ENCODE peak calls at places on chromosomes 4 and X, in six cellular contexts. R, M, X, J, A and P are unnamed samples.

GRCh38 chrX:74371399-74371798 is 49.9 kb upstream of the SLC16A2 start:
- DNase-seq in X (no peak), A (no peak), M (no peak), J (peak; percentile 26), R (no peak), P (no peak)

GRCh38 chrX:31371956-31372355 is 300.1 kb upstream of the FTHL17 start:
- DNase-seq in A (no peak), J (no peak), R (peak; percentile 38), M (no peak), X (no peak), P (no peak)

GRCh38 chr4:15149842-15150592 is 147.7 kb downstream of the CPEB2 start:
- DNase-seq in J (peak; percentile 89), X (peak; percentile 88), M (peak; percentile 86), A (peak; percentile 66), R (peak; percentile 87), P (peak; percentile 55)

GRCh38 chr4:40255722-40256281 is 59.0 kb downstream of the RHOH start:
- DNase-seq in R (no peak), M (no peak), A (no peak), J (peak; percentile 95), X (no peak), P (no peak)

GRCh38 chr4:93066746-93067145 is 761.8 kb upstream of the ATOH1 start:
- DNase-seq in M (no peak), R (no peak), J (no peak), X (no peak), A (no peak), P (no peak)

GRCh38 chrX:31497086-31497485 is 425.2 kb upstream of the FTHL17 start:
- DNase-seq in A (no peak), M (no peak), J (peak; percentile 42), X (no peak), R (no peak), P (no peak)

GRCh38 chrX:38811515-38812239 is 10.4 kb downstream of the MID1IP1 start:
- DNase-seq in A (no peak), R (peak; percentile 35), J (peak; percentile 9), M (no peak), X (no peak), P (no peak)

GRCh38 chr4:83107636-83108035 is 6.9 kb downstream of the PLAC8 start:
- DNase-seq in M (no peak), R (no peak), A (no peak), X (no peak), J (no peak), P (no peak)

GRCh38 chr4:69714086-69714485 is 46.3 kb downstream of the SULT1B1 start:
- DNase-seq in A (no peak), R (no peak), M (no peak), X (no peak), J (no peak), P (no peak)

GRCh38 chrX:41799661-41800060 is 75.7 kb downstream of the GPR82 start:
- DNase-seq in A (no peak), J (no peak), R (no peak), X (no peak), M (no peak), P (no peak)

GRCh38 chr4:87132035-87132434 is 88.4 kb downstream of the KLHL8 start:
- DNase-seq in J (no peak), X (no peak), R (no peak), M (no peak), A (no peak), P (no peak)

GRCh38 chr4:85565761-85566480 is 91.0 kb downstream of the ARHGAP24 start:
- DNase-seq in R (no peak), X (no peak), M (no peak), J (peak; percentile 80), A (no peak), P (no peak)

GRCh38 chr4:84582302-84582987 is 482 bp upstream of the CDS1 start:
- DNase-seq in R (peak; percentile 98), J (peak; percentile 75), X (peak; percentile 96), M (peak; percentile 83), A (peak; percentile 94), P (peak; percentile 90)

GRCh38 chr4:125268065-125268755 is 46.5 kb upstream of the FAT4 start:
- DNase-seq in J (peak; percentile 72), R (no peak), X (no peak), A (no peak), M (no peak), P (no peak)

GRCh38 chr4:4735870-4736269 is 123.6 kb upstream of the MSX1 start:
- DNase-seq in X (no peak), J (peak; percentile 23), R (no peak), A (no peak), M (no peak), P (peak; percentile 63)

GRCh38 chr4:6208416-6208815 is 8.1 kb upstream of the JAKMIP1 start:
- DNase-seq in J (no peak), R (no peak), A (no peak), M (no peak), X (no peak), P (no peak)

GRCh38 chr4:110099638-110100037 is 98.8 kb downstream of the ELOVL6 start:
- DNase-seq in X (no peak), A (no peak), J (no peak), M (no peak), R (no peak), P (no peak)
- H3K4me1 ChIP-seq in X (no peaks in the 10 kb centered on the region), A (no peaks in the 10 kb centered on the region), J (peaks cover 2% of the 10 kb centered on the region), M (no peaks in the 10 kb centered on the region), R (no peaks in the 10 kb centered on the region), P (no peaks in the 10 kb centered on the region)

GRCh38 chrX:107716816-107717700 is 58.5 kb downstream of the TSC22D3 start:
- DNase-seq in R (peak; percentile 86), A (peak; percentile 92), J (peak; percentile 85), X (peak; percentile 89), M (peak; percentile 83), P (peak; percentile 91)
- H3K4me1 ChIP-seq in R (no peaks in the 10 kb centered on the region), A (peaks cover 11% of the 10 kb centered on the region), J (peaks cover 33% of the 10 kb centered on the region), X (peaks cover 22% of the 10 kb centered on the region), M (peaks cover 69% of the 10 kb centered on the region), P (no peaks in the 10 kb centered on the region)

GRCh38 chrX:24877854-24878650 is 137.7 kb downstream of the ARX start:
- DNase-seq in R (no peak), A (no peak), M (no peak), X (no peak), J (no peak), P (no peak)

GRCh38 chrX:24879679-24880078 is 136.1 kb downstream of the ARX start:
- DNase-seq in R (no peak), X (no peak), J (no peak), A (no peak), M (no peak), P (no peak)

GRCh38 chrX:24874604-24875247 is 141.0 kb downstream of the ARX start:
- DNase-seq in A (no peak), M (no peak), R (peak; percentile 31), X (no peak), J (no peak), P (no peak)

DNA sequence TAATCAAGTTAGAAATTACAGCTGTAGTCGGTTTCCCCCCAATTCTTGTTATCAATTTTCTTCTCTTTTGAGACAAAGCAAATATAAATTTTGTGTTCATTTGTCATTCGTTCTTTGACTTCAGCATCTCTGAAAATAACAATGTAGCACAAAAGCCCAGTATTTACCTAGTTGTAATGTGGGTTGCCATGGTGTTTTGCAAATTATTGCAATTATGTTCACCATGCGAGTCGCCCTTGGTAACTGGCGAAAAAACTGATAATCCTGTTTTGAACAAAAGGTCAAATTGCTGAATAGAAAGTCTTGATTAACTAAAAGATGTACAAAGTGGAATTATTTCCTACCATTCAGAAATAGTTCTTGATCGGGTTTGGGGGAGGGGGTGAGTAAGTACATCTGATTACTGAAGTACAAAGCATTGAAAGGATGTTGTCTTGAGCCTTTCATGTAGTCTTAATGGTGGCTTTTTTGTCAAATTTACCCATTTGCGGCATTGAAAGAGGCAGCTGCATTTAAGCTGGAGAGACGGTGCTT is 138.9 kb downstream of the ARX start:
- DNase-seq in A (no peak), M (no peak), X (no peak), J (no peak), R (no peak), P (no peak)
- H3K4me1 ChIP-seq in A (no peaks in the 10 kb centered on the region), M (no peaks in the 10 kb centered on the region), X (no peaks in the 10 kb centered on the region), J (no peaks in the 10 kb centered on the region), R (no peaks in the 10 kb centered on the region), P (no peaks in the 10 kb centered on the region)

GRCh38 chr4:23153076-23153475 is 460.3 kb downstream of the GBA3 start:
- DNase-seq in R (no peak), A (no peak), X (no peak), M (no peak), J (no peak), P (no peak)
- H3K4me1 ChIP-seq in R (no peaks in the 10 kb centered on the region), A (no peaks in the 10 kb centered on the region), X (no peaks in the 10 kb centered on the region), M (no peaks in the 10 kb centered on the region), J (peaks cover 4% of the 10 kb centered on the region), P (no peaks in the 10 kb centered on the region)

DNA sequence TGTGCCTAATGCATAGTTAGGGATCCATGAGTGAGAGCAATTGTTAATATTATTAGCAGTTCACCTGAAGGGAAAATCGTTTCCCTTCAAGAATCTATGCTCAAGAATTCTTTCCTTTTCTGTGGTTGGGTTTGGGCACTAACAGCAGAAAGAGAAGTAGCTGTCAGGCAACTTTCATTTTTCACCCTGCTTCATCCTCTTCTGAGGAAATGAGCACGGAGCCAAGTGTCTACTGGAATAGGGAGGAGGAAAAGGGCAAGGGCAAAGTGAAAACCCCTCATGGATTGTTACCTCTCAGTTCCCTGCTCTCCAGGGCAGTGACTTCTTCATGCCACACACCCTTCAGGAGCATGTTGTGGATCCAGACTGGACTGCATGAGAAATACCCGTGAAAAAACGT is 2.6 kb upstream of the HPGDS start:
- DNase-seq in J (no peak), X (no peak), R (no peak), M (no peak), A (no peak), P (no peak)
- H3K4me1 ChIP-seq in J (peaks cover 5% of the 10 kb centered on the region), X (no peaks in the 10 kb centered on the region), R (no peaks in the 10 kb centered on the region), M (no peaks in the 10 kb centered on the region), A (no peaks in the 10 kb centered on the region), P (no peaks in the 10 kb centered on the region)